ENCODE peak calls at places on chromosomes 4 and X, in four cellular contexts. One of them, this sample, is unnamed.

GRCh38 chr4:7298601-7299000 is 106.3 kb downstream of the SORCS2 start:
- DNase-seq in ovary: no peak
- DNase-seq in nephron progenitor cell: no peak
- DNase-seq in tibial artery: no peak
- DNase-seq in this sample: no peak

GRCh38 chrX:66633541-66633940 is 5.3 kb downstream of the EDA2R start:
- DNase-seq in ovary: no peak
- DNase-seq in nephron progenitor cell: no peak
- DNase-seq in tibial artery: no peak
- DNase-seq in this sample: no peak

GRCh38 chr4:185717018-185717726 is 94.8 kb downstream of the SORBS2 start:
- DNase-seq in ovary: no peak
- DNase-seq in nephron progenitor cell: no peak
- DNase-seq in tibial artery: no peak
- DNase-seq in this sample: no peak

GRCh38 chr4:97153042-97153441 is 990.2 kb downstream of the STPG2 start:
- DNase-seq in ovary: no peak
- DNase-seq in nephron progenitor cell: peak
- DNase-seq in tibial artery: no peak
- DNase-seq in this sample: no peak

GRCh38 chrX:9342581-9343051 is 122.2 kb upstream of the TBL1X start:
- DNase-seq in ovary: peak
- DNase-seq in nephron progenitor cell: peak
- DNase-seq in tibial artery: peak
- DNase-seq in this sample: peak

GRCh38 chr4:663046-663437 is 11.0 kb downstream of the ATP5ME start:
- DNase-seq in ovary: peak
- DNase-seq in nephron progenitor cell: no peak
- DNase-seq in tibial artery: no peak
- DNase-seq in this sample: no peak

GRCh38 chr4:4269856-4270255 is 20.1 kb downstream of the LYAR start:
- DNase-seq in ovary: no peak
- DNase-seq in nephron progenitor cell: no peak
- DNase-seq in tibial artery: no peak
- DNase-seq in this sample: no peak

GRCh38 chr4:41692717-41693345 is 55.7 kb downstream of the PHOX2B start:
- DNase-seq in ovary: peak
- DNase-seq in nephron progenitor cell: peak
- DNase-seq in tibial artery: no peak
- DNase-seq in this sample: peak

GRCh38 chr4:48698029-48698901 is 81.8 kb downstream of the FRYL start:
- DNase-seq in ovary: no peak
- DNase-seq in nephron progenitor cell: no peak
- DNase-seq in tibial artery: no peak
- DNase-seq in this sample: no peak

GRCh38 chr4:98928131-98928504 is 815 bp downstream of the EIF4E start:
- DNase-seq in ovary: peak
- DNase-seq in nephron progenitor cell: peak
- DNase-seq in tibial artery: peak
- DNase-seq in this sample: peak

GRCh38 chr4:77782102-77782835 is 36.9 kb downstream of the CNOT6L start:
- DNase-seq in ovary: no peak
- DNase-seq in nephron progenitor cell: no peak
- DNase-seq in tibial artery: no peak
- DNase-seq in this sample: no peak

GRCh38 chr4:136526517-136526916 is 1005.8 kb downstream of the PCDH18 start:
- DNase-seq in ovary: no peak
- DNase-seq in nephron progenitor cell: no peak
- DNase-seq in tibial artery: no peak
- DNase-seq in this sample: no peak

GRCh38 chr4:2303686-2304320 is 41.9 kb upstream of the MXD4 start:
- DNase-seq in ovary: no peak
- DNase-seq in nephron progenitor cell: no peak
- DNase-seq in tibial artery: peak
- DNase-seq in this sample: no peak

GRCh38 chrX:114075073-114075673 is 508.7 kb upstream of the HTR2C start:
- DNase-seq in ovary: no peak
- DNase-seq in nephron progenitor cell: no peak
- DNase-seq in tibial artery: no peak
- DNase-seq in this sample: no peak

GRCh38 chr4:2714071-2714770 is 41.9 kb downstream of the TNIP2 start:
- DNase-seq in ovary: peak
- DNase-seq in nephron progenitor cell: no peak
- DNase-seq in tibial artery: peak
- DNase-seq in this sample: no peak

GRCh38 chr4:154164931-154165839 is 326.4 kb downstream of the DCHS2 start:
- DNase-seq in ovary: no peak
- DNase-seq in nephron progenitor cell: no peak
- DNase-seq in tibial artery: peak
- DNase-seq in this sample: no peak

GRCh38 chr4:7055990-7056325 is 11.9 kb downstream of the GRPEL1 start:
- DNase-seq in ovary: no peak
- DNase-seq in nephron progenitor cell: no peak
- DNase-seq in tibial artery: peak
- DNase-seq in this sample: no peak

GRCh38 chr4:153191795-153192363 is 12.4 kb upstream of the TRIM2 start:
- DNase-seq in ovary: no peak
- DNase-seq in nephron progenitor cell: no peak
- DNase-seq in tibial artery: no peak
- DNase-seq in this sample: no peak

GRCh38 chr4:149638073-149638472 is 177.6 kb downstream of the IQCM start:
- DNase-seq in ovary: no peak
- DNase-seq in nephron progenitor cell: no peak
- DNase-seq in tibial artery: no peak
- DNase-seq in this sample: no peak

GRCh38 chr4:164312671-164313070 is 441.3 kb upstream of the SMIM31 start:
- DNase-seq in ovary: no peak
- DNase-seq in nephron progenitor cell: no peak
- DNase-seq in tibial artery: no peak
- DNase-seq in this sample: no peak

GRCh38 chrX:132217203-132218073 is 1.8 kb downstream of the RAP2C start:
- DNase-seq in ovary: peak
- DNase-seq in nephron progenitor cell: peak
- DNase-seq in tibial artery: peak
- DNase-seq in this sample: peak

GRCh38 chr4:121217385-121217784 is 53.3 kb upstream of the TNIP3 start:
- DNase-seq in ovary: no peak
- DNase-seq in nephron progenitor cell: no peak
- DNase-seq in tibial artery: no peak
- DNase-seq in this sample: no peak

GRCh38 chr4:94441838-94442237 is 9.9 kb upstream of the PDLIM5 start:
- DNase-seq in ovary: no peak
- DNase-seq in nephron progenitor cell: no peak
- DNase-seq in tibial artery: no peak
- DNase-seq in this sample: no peak

GRCh38 chr4:30716671-30717207 is 3.4 kb upstream of the PCDH7 start:
- DNase-seq in ovary: no peak
- DNase-seq in nephron progenitor cell: peak
- DNase-seq in tibial artery: no peak
- DNase-seq in this sample: peak

GRCh38 chr4:77415689-77416088 is 189.9 kb upstream of the CXCL13 start:
- DNase-seq in ovary: no peak
- DNase-seq in nephron progenitor cell: no peak
- DNase-seq in tibial artery: no peak
- DNase-seq in this sample: no peak

DNA sequence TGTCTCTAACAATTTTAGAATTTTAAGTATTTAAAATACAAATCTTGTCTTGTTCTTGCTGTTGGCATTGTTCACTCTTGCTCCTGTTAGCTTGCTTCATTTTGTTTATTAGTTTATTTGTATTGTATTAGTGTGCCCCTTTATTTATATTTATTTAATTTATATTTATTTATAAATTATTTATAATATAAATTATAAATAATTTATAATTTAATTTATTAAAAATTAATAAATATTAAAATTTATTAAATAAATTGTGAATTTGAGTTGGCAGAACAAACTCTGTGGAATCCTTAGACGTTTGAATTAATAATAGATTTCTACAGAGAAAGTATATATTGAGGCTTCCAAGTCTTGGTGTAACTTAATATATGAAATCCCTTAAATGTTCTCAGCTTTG is 331.4 kb downstream of the SPOCK3 start:
- DNase-seq in ovary: no peak
- DNase-seq in nephron progenitor cell: no peak
- DNase-seq in tibial artery: no peak
- DNase-seq in this sample: no peak
- TF ChIP-seq CTCF in ovary: no peak
- TF ChIP-seq CTCF in nephron progenitor cell: no peak
- TF ChIP-seq CTCF in tibial artery: no peak
- TF ChIP-seq CTCF in this sample: no peak

GRCh38 chrX:148051973-148052372 is 70.8 kb downstream of the FMR1NB start:
- DNase-seq in ovary: no peak
- DNase-seq in nephron progenitor cell: no peak
- DNase-seq in tibial artery: no peak
- DNase-seq in this sample: no peak

GRCh38 chrX:148047216-148047615 is 66.1 kb downstream of the FMR1NB start:
- DNase-seq in ovary: no peak
- DNase-seq in nephron progenitor cell: no peak
- DNase-seq in tibial artery: no peak
- DNase-seq in this sample: no peak

GRCh38 chrX:148043456-148043855 is 62.3 kb downstream of the FMR1NB start:
- DNase-seq in ovary: no peak
- DNase-seq in nephron progenitor cell: no peak
- DNase-seq in tibial artery: no peak
- DNase-seq in this sample: no peak

GRCh38 chrX:148049441-148049840 is 68.3 kb downstream of the FMR1NB start:
- DNase-seq in ovary: no peak
- DNase-seq in nephron progenitor cell: peak
- DNase-seq in tibial artery: no peak
- DNase-seq in this sample: no peak
- TF ChIP-seq CTCF in ovary: no peak
- TF ChIP-seq CTCF in nephron progenitor cell: peak
- TF ChIP-seq CTCF in tibial artery: peak
- TF ChIP-seq CTCF in this sample: peak

GRCh38 chr4:72568959-72569718 is at the start of gene ADAMTS3:
- DNase-seq in ovary: peak
- DNase-seq in nephron progenitor cell: peak
- DNase-seq in tibial artery: peak
- DNase-seq in this sample: peak
- TF ChIP-seq CTCF in ovary: no peak
- TF ChIP-seq CTCF in nephron progenitor cell: no peak
- TF ChIP-seq CTCF in tibial artery: no peak
- TF ChIP-seq CTCF in this sample: no peak

DNA sequence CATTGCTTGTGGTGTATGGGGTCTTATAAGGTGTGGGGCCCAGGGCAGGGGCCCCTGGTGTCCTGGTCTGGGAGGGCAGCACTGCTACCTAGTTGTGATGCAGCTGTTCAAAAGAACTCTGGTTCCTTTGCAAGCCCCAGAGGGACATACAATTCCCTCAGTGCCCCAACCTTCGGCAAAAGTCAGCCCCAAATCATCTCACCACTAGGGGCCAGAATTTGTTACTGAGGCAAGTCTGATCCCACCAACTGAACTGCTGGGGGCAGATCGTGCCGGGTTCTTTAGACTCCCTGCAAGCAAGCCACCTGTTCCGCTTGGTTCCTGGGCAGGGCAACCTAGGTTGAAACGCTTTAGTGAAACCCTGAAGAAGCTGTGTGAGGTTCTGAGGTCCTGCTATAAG is 180.1 kb upstream of the S100G start:
- DNase-seq in ovary: no peak
- DNase-seq in nephron progenitor cell: no peak
- DNase-seq in tibial artery: no peak
- DNase-seq in this sample: no peak
- TF ChIP-seq CTCF in ovary: no peak
- TF ChIP-seq CTCF in nephron progenitor cell: no peak
- TF ChIP-seq CTCF in tibial artery: no peak
- TF ChIP-seq CTCF in this sample: no peak

GRCh38 chrX:46574941-46575381 is 1.4 kb downstream of the CHST7 start:
- DNase-seq in ovary: peak
- DNase-seq in nephron progenitor cell: peak
- DNase-seq in tibial artery: no peak
- DNase-seq in this sample: no peak
- TF ChIP-seq CTCF in ovary: no peak
- TF ChIP-seq CTCF in nephron progenitor cell: no peak
- TF ChIP-seq CTCF in tibial artery: no peak
- TF ChIP-seq CTCF in this sample: no peak

GRCh38 chr4:123125477-123125876 is 203.1 kb upstream of the NUDT6 start:
- DNase-seq in ovary: no peak
- DNase-seq in nephron progenitor cell: no peak
- DNase-seq in tibial artery: no peak
- DNase-seq in this sample: no peak

GRCh38 chr4:123121241-123121907 is 199.0 kb upstream of the NUDT6 start:
- DNase-seq in ovary: no peak
- DNase-seq in nephron progenitor cell: no peak
- DNase-seq in tibial artery: no peak
- DNase-seq in this sample: no peak

GRCh38 chr4:123127865-123128264 is 205.5 kb upstream of the NUDT6 start:
- DNase-seq in ovary: no peak
- DNase-seq in nephron progenitor cell: no peak
- DNase-seq in tibial artery: no peak
- DNase-seq in this sample: no peak

GRCh38 chr4:123127218-123127617 is 204.8 kb upstream of the NUDT6 start:
- DNase-seq in ovary: no peak
- DNase-seq in nephron progenitor cell: no peak
- DNase-seq in tibial artery: no peak
- DNase-seq in this sample: no peak
- TF ChIP-seq CTCF in ovary: no peak
- TF ChIP-seq CTCF in nephron progenitor cell: no peak
- TF ChIP-seq CTCF in tibial artery: peak
- TF ChIP-seq CTCF in this sample: peak

DNA sequence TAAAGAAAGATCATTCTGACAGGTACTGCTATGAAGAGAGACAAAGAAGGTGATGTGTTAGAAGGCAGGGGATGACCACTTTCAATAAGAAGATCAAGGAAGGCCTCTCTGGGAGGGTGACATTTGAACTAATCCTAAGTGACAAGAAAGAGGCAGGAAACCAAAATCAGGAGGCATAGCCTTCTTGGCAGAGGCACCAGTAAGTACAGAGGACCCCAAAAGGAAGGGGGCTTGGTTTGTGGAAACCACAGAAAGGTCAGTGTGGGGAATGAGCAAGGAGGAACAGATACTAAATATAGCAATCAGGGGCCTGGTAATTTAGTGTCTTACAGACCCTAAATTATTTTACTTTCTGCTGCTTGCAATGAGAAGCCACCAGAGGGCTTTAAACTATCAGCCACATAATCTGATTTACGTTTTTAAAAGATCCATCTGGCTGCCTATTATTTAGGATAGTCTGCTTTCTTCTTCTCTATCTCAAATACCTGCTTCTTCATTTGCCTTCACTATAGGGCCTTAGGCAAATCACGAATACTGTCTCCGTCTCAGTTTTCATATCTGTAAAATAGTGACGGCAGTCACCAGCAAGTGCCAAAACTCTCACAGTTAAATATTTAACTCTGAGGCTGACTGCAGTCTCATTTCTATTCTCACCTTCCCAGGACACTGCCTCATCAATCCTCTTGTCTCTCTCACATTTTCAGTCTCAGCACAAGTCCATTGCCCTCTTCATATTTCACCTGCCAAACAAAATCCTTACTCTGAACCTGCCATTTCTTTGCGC is 16.7 kb downstream of the NR3C2 start:
- DNase-seq in ovary: no peak
- DNase-seq in nephron progenitor cell: no peak
- DNase-seq in tibial artery: no peak
- DNase-seq in this sample: no peak
- TF ChIP-seq CTCF in ovary: no peak
- TF ChIP-seq CTCF in nephron progenitor cell: no peak
- TF ChIP-seq CTCF in tibial artery: no peak
- TF ChIP-seq CTCF in this sample: peak